ENCODE peak calls at places on chromosomes 13 and 19, in seven cellular contexts. L, G, Q, U, J, V and B are unnamed samples.

GRCh38 chr19:55426042-55426441 is 17.1 kb downstream of the SHISA7 start:
- DNase-seq in Q (no peak), V (no peak), G (no peak), L (no peak), U (no peak), J (no peak), B (no peak)

GRCh38 chr13:31749929-31750328 is 10.6 kb downstream of the RXFP2 start:
- DNase-seq in G (no peak), Q (peak), L (no peak), J (no peak), U (peak), V (no peak), B (peak)

GRCh38 chr19:55266404-55266803 is 7.6 kb upstream of the PPP6R1 start:
- DNase-seq in G (no peak), V (no peak), Q (no peak), U (no peak), J (no peak), L (no peak), B (no peak)

GRCh38 chr13:41315466-41316047 is 4.5 kb downstream of the NAA16 start:
- DNase-seq in U (peak), Q (peak), V (no peak), L (no peak), G (no peak), J (no peak), B (no peak)

GRCh38 chr13:46043647-46044046 is 8.9 kb downstream of the ZC3H13 start:
- DNase-seq in G (no peak), L (no peak), J (no peak), Q (no peak), V (no peak), U (no peak), B (no peak)

GRCh38 chr19:19820774-19821315 is 705 bp downstream of the ZNF506 start:
- DNase-seq in J (no peak), Q (no peak), G (peak), L (no peak), V (no peak), U (peak), B (no peak)

GRCh38 chr13:19062801-19063200 is 118.8 kb downstream of the TUBA3C start:
- DNase-seq in L (no peak), J (no peak), G (no peak), U (no peak), V (no peak), Q (no peak), B (no peak)

GRCh38 chr13:104968876-104969275 is 1566.6 kb downstream of the EFNB2 start:
- DNase-seq in Q (no peak), G (no peak), V (no peak), U (no peak), J (no peak), L (no peak), B (no peak)

GRCh38 chr13:100608906-100609305 is 20.3 kb upstream of the GGACT start:
- DNase-seq in J (no peak), L (no peak), Q (no peak), G (no peak), V (no peak), U (peak), B (peak)

GRCh38 chr19:54576411-54576976 is 2.9 kb downstream of the LILRA2 start:
- DNase-seq in G (no peak), L (no peak), Q (no peak), V (no peak), U (no peak), J (no peak), B (no peak)

GRCh38 chr13:106418556-106418955 is 116.9 kb downstream of the EFNB2 start:
- DNase-seq in Q (peak), G (no peak), L (no peak), U (no peak), V (no peak), J (no peak), B (no peak)

GRCh38 chr19:3931041-3931440 is 1.8 kb upstream of the NMRK2 start:
- DNase-seq in G (peak), V (no peak), J (no peak), U (no peak), L (no peak), Q (no peak), B (no peak)

GRCh38 chr13:39530996-39531395 is 72.0 kb downstream of the LHFPL6 start:
- DNase-seq in L (no peak), U (no peak), Q (peak), G (no peak), V (no peak), J (no peak), B (peak)

GRCh38 chr13:45051315-45051714 is 62.0 kb downstream of the GPALPP1 start:
- DNase-seq in G (no peak), L (no peak), Q (no peak), U (no peak), J (no peak), V (no peak), B (no peak)

GRCh38 chr19:54454781-54455675 is 6.0 kb downstream of the LENG8 start:
- DNase-seq in V (no peak), L (no peak), Q (no peak), U (no peak), J (no peak), G (no peak), B (no peak)

GRCh38 chr19:18300930-18301717 is 19.7 kb upstream of the JUND start:
- DNase-seq in G (peak), J (peak), V (no peak), L (no peak), U (peak), Q (peak), B (peak)

GRCh38 chr13:99217461-99218101 is 16.9 kb downstream of the UBAC2 start:
- DNase-seq in U (no peak), L (no peak), G (no peak), J (no peak), Q (no peak), V (no peak), B (no peak)

GRCh38 chr19:48670699-48671455 is 1.9 kb downstream of the NTN5 start:
- DNase-seq in Q (no peak), G (no peak), L (no peak), J (no peak), V (no peak), U (no peak), B (no peak)

GRCh38 chr19:46906221-46906620 is 45.4 kb downstream of the ARHGAP35 start:
- DNase-seq in V (no peak), G (no peak), J (no peak), U (no peak), L (no peak), Q (no peak), B (no peak)

GRCh38 chr13:112774829-112775565 is 85.2 kb downstream of the ATP11A start:
- DNase-seq in J (no peak), G (no peak), V (no peak), Q (no peak), U (no peak), L (no peak), B (no peak)

GRCh38 chr19:41887711-41888382 is 4.9 kb downstream of the ARHGEF1 start:
- DNase-seq in J (no peak), L (no peak), Q (no peak), U (peak), G (peak), V (no peak), B (peak)

GRCh38 chr19:51361228-51361627 is 5.0 kb downstream of the ETFB start:
- DNase-seq in U (no peak), J (peak), Q (no peak), G (no peak), V (no peak), L (no peak), B (no peak)

GRCh38 chr19:6699935-6700334 is 20.5 kb downstream of the C3 start:
- DNase-seq in L (no peak), V (no peak), Q (no peak), J (no peak), U (no peak), G (no peak), B (no peak)

GRCh38 chr19:2590630-2591399 is 111.7 kb downstream of the GNG7 start:
- DNase-seq in G (no peak), L (no peak), V (no peak), J (peak), U (no peak), Q (no peak), B (no peak)

GRCh38 chr19:29263305-29264080 is 50.5 kb upstream of the UQCRFS1 start:
- DNase-seq in J (peak), Q (peak), U (peak), G (peak), L (peak), V (peak), B (peak)

GRCh38 chr13:112616586-112617381 is 28.8 kb upstream of the TUBGCP3 start:
- DNase-seq in U (peak), J (peak), V (peak), Q (peak), L (peak), G (peak), B (peak)

GRCh38 chr13:28819046-28819747 is 942 bp upstream of the MTUS2 start:
- DNase-seq in V (peak), J (no peak), L (peak), Q (peak), U (peak), G (peak), B (peak)

GRCh38 chr19:47228168-47228936 is 2.6 kb downstream of the BBC3 start:
- DNase-seq in G (peak), V (peak), J (peak), L (peak), U (no peak), Q (peak), B (no peak)

GRCh38 chr19:1272423-1273262 is 2.7 kb upstream of the FAM174C start:
- DNase-seq in G (no peak), L (no peak), Q (no peak), J (peak), U (no peak), V (no peak), B (no peak)
- H3K4me3 ChIP-seq in G (no peak), L (no peak), Q (no peak), J (no peak), U (no peak), V (no peak), B (no peak)

GRCh38 chr13:27556109-27556508 is 64.2 kb downstream of the LNX2 start:
- DNase-seq in G (no peak), L (no peak), V (no peak), U (peak), J (no peak), Q (peak), B (peak)
- TF ChIP-seq CTCF in G (no peak), L (no peak), V (no peak), U (peak), J (no peak), Q (peak), B (no peak)

DNA sequence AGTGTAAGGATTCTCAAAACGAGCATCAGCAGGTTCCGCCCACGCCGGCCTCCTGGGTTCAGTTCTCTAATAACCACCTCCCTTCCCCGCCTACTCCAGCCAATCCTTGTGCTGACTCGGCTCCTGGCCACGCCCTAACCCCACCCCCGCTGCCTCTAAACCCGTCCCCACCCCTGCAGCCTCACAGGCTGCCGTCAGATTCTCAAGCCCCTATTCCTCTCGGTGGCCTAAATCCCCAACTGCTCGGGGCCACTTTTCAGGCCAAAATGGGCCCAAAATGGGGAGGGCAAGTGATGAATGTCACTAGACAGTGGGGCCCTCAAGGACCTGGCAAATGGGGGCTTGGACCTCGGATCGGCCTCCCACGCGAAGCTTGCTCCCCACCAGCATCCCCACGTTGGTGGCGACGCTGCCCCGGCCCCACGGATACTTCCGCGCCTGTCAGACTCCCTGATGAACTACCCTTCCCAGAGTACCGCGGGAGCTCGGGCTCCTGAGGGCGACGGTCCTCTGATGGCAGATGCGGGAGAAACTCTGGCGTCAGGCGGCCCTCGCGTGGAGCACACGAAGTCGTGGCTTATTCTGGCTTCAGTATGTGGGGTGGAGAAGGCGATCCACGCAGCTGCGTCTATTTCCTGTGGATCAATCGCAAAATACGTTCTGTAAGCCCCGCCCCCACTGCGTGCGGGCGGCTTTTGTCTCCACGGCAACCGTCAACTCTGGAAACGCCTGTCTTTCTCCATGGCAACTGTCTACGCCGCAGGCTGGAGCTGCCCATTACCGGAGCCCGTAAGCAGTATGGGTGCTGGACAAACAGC is 24.8 kb downstream of the ZNF473 start:
- DNase-seq in U (peak), V (peak), L (peak), G (peak), Q (peak), J (peak), B (peak)
- H3K4me3 ChIP-seq in U (peak), V (peak), L (peak), G (no peak), Q (peak), J (no peak), B (peak)

GRCh38 chr13:23711355-23711754 is 141.1 kb downstream of the TNFRSF19 start:
- DNase-seq in Q (no peak), G (no peak), L (no peak), J (no peak), U (no peak), V (no peak), B (no peak)

GRCh38 chr13:23707674-23708073 is 137.5 kb downstream of the TNFRSF19 start:
- DNase-seq in Q (peak), G (no peak), U (peak), J (no peak), L (no peak), V (no peak), B (peak)

GRCh38 chr13:23705578-23705977 is 135.4 kb downstream of the TNFRSF19 start:
- DNase-seq in V (no peak), L (no peak), Q (peak), G (no peak), U (peak), J (no peak), B (peak)

GRCh38 chr13:23710366-23710765 is 140.2 kb downstream of the TNFRSF19 start:
- DNase-seq in J (no peak), L (no peak), V (no peak), U (no peak), G (no peak), Q (no peak), B (no peak)

GRCh38 chr13:23709521-23709920 is 139.3 kb downstream of the TNFRSF19 start:
- DNase-seq in L (no peak), J (no peak), V (no peak), U (peak), Q (peak), G (no peak), B (no peak)
- TF ChIP-seq CTCF in L (no peak), J (no peak), V (no peak), U (peak), Q (peak), G (no peak), B (no peak)

DNA sequence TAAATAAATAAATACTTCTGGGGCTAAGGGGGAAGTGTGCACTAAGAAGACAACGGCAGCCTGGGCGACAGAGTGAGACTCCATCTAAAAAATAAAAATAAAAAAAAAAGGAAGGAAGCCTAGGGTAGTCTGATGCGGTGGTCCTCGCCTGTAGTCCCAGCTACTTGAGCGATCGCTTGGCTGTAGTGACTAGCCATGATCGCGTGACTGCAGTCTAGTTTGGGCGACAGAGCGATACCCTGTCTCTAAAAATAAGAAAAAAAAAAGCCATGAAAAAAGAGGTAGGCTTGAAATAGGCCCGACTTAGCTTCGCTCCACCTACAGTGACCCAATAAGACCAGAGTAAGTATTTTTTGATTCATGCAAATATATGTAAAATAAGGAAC is 661 bp upstream of the BABAM1 start:
- DNase-seq in U (no peak), V (peak), Q (no peak), L (no peak), J (no peak), G (peak), B (no peak)
- H3K4me3 ChIP-seq in U (no peak), V (no peak), Q (no peak), L (no peak), J (no peak), G (no peak), B (no peak)

GRCh38 chr19:36030264-36031148 is 2.2 kb downstream of the CLIP3 start:
- DNase-seq in V (no peak), Q (peak), L (no peak), J (no peak), U (peak), G (no peak), B (peak)
- TF ChIP-seq CTCF in V (no peak), Q (peak), L (peak), J (peak), U (peak), G (no peak), B (peak)